ENCODE peak calls at places on chromosomes 3 and 15, in four cellular contexts. One of them, this sample, is unnamed.

GRCh38 chr3:181362378-181362777 is 349.3 kb upstream of the SOX2 start:
- DNase-seq in left ventricle myocardium inferior: no peak
- DNase-seq in fibroblast of pulmonary artery: no peak
- DNase-seq in AG04450: no peak
- DNase-seq in this sample: no peak

GRCh38 chr15:58568157-58568571 is 136.4 kb downstream of the LIPC start:
- DNase-seq in left ventricle myocardium inferior: no peak
- DNase-seq in fibroblast of pulmonary artery: peak; percentile 45
- DNase-seq in AG04450: no peak
- DNase-seq in this sample: no peak

GRCh38 chr15:59166156-59166555 is 40.5 kb upstream of the LDHAL6B start:
- DNase-seq in left ventricle myocardium inferior: no peak
- DNase-seq in fibroblast of pulmonary artery: peak; percentile 50
- DNase-seq in AG04450: no peak
- DNase-seq in this sample: no peak

GRCh38 chr3:135929670-135930069 is 35.9 kb upstream of the PPP2R3A start:
- DNase-seq in left ventricle myocardium inferior: peak; percentile 40
- DNase-seq in fibroblast of pulmonary artery: peak; percentile 22
- DNase-seq in AG04450: no peak
- DNase-seq in this sample: no peak

GRCh38 chr3:28050895-28051294 is 190.5 kb upstream of the CMC1 start:
- DNase-seq in left ventricle myocardium inferior: no peak
- DNase-seq in fibroblast of pulmonary artery: peak; percentile 27
- DNase-seq in AG04450: no peak
- DNase-seq in this sample: no peak

GRCh38 chr15:62186578-62186977 is 21.5 kb upstream of the C2CD4B start:
- DNase-seq in left ventricle myocardium inferior: no peak
- DNase-seq in fibroblast of pulmonary artery: no peak
- DNase-seq in AG04450: no peak
- DNase-seq in this sample: no peak

GRCh38 chr3:73540969-73541740 is 83.6 kb downstream of the PDZRN3 start:
- DNase-seq in left ventricle myocardium inferior: no peak
- DNase-seq in fibroblast of pulmonary artery: peak; percentile 18
- DNase-seq in AG04450: no peak
- DNase-seq in this sample: no peak

GRCh38 chr3:23372296-23372695 is 169.2 kb downstream of the UBE2E2 start:
- DNase-seq in left ventricle myocardium inferior: no peak
- DNase-seq in fibroblast of pulmonary artery: peak; percentile 28
- DNase-seq in AG04450: no peak
- DNase-seq in this sample: no peak

GRCh38 chr3:49238274-49239127 is 38.5 kb downstream of the C3orf62 start:
- DNase-seq in left ventricle myocardium inferior: no peak
- DNase-seq in fibroblast of pulmonary artery: peak; percentile 87
- DNase-seq in AG04450: no peak
- DNase-seq in this sample: no peak

GRCh38 chr3:150623945-150624344 is 20.8 kb downstream of the SELENOT start:
- DNase-seq in left ventricle myocardium inferior: no peak
- DNase-seq in fibroblast of pulmonary artery: no peak
- DNase-seq in AG04450: no peak
- DNase-seq in this sample: no peak

GRCh38 chr3:18425641-18426403 is 683 bp upstream of the SATB1 start:
- DNase-seq in left ventricle myocardium inferior: peak; percentile 52
- DNase-seq in fibroblast of pulmonary artery: peak; percentile 5
- DNase-seq in AG04450: no peak
- DNase-seq in this sample: no peak

GRCh38 chr15:78340243-78341056 is at the start of gene CRABP1:
- DNase-seq in left ventricle myocardium inferior: no peak
- DNase-seq in fibroblast of pulmonary artery: no peak
- DNase-seq in AG04450: no peak
- DNase-seq in this sample: no peak

GRCh38 chr3:122101646-122102045 is 46.5 kb downstream of the CD86 start:
- DNase-seq in left ventricle myocardium inferior: no peak
- DNase-seq in fibroblast of pulmonary artery: peak; percentile 49
- DNase-seq in AG04450: peak; percentile 24
- DNase-seq in this sample: peak; percentile 3

GRCh38 chr3:108414007-108414406 is 96.4 kb downstream of the MYH15 start:
- DNase-seq in left ventricle myocardium inferior: no peak
- DNase-seq in fibroblast of pulmonary artery: no peak
- DNase-seq in AG04450: no peak
- DNase-seq in this sample: no peak

GRCh38 chr3:198079771-198080520 is 119.9 kb downstream of the LMLN start:
- DNase-seq in left ventricle myocardium inferior: no peak
- DNase-seq in fibroblast of pulmonary artery: peak; percentile 10
- DNase-seq in AG04450: no peak
- DNase-seq in this sample: no peak

GRCh38 chr3:110314512-110315114 is 757.0 kb upstream of the NECTIN3 start:
- DNase-seq in left ventricle myocardium inferior: no peak
- DNase-seq in fibroblast of pulmonary artery: peak; percentile 71
- DNase-seq in AG04450: no peak
- DNase-seq in this sample: peak; percentile 69

This sample was measured in SW 1271.